ENCODE peak calls at places on chromosome 11, in seven cellular contexts. A is uterus, S is HCT116, U is PC-3, Q is prostate gland, M is adrenal gland, Y is thoracic aorta. R is an unnamed sample.

GRCh38 chr11:94068764-94069163 is 47.6 kb downstream of the HEPHL1 start:
- DNase-seq in A (no peak), U (peak; percentile 55), Q (no peak), M (no peak), S (no peak), Y (no peak), R (peak; percentile 78)

GRCh38 chr11:32960553-32961164 is 55.0 kb upstream of the DEPDC7 start:
- DNase-seq in U (peak; percentile 69), A (no peak), M (no peak), Q (no peak), Y (no peak), S (peak; percentile 28), R (peak; percentile 61)

GRCh38 chr11:130094614-130095013 is 24.9 kb downstream of the APLP2 start:
- DNase-seq in Y (no peak), U (no peak), A (no peak), Q (no peak), S (no peak), M (no peak), R (peak; percentile 52)

GRCh38 chr11:74418509-74418895 is 20.3 kb upstream of the PGM2L1 start:
- DNase-seq in S (no peak), Q (no peak), A (no peak), M (no peak), Y (no peak), U (peak; percentile 93), R (peak; percentile 93)

GRCh38 chr11:128394436-128395089 is 192.8 kb downstream of the ETS1 start:
- DNase-seq in S (no peak), Y (no peak), M (no peak), U (no peak), Q (no peak), A (peak; percentile 30), R (no peak)

GRCh38 chr11:82653752-82654151 is 79.9 kb downstream of the FAM181B start:
- DNase-seq in A (no peak), Y (no peak), S (no peak), U (no peak), M (no peak), Q (no peak), R (no peak)

GRCh38 chr11:108414958-108415357 is 52.4 kb downstream of the C11orf65 start:
- DNase-seq in A (no peak), M (no peak), U (no peak), S (no peak), Y (no peak), Q (no peak), R (no peak)

GRCh38 chr11:100980156-100980555 is 149.5 kb downstream of the PGR start:
- DNase-seq in U (peak; percentile 56), Q (no peak), A (no peak), Y (no peak), M (no peak), S (no peak), R (peak; percentile 42)

GRCh38 chr11:2943711-2944118 is 14.5 kb upstream of the PHLDA2 start:
- DNase-seq in A (peak; percentile 17), U (no peak), S (no peak), Q (no peak), Y (no peak), M (no peak), R (peak; percentile 37)

GRCh38 chr11:116813781-116814471 is 9.2 kb downstream of the APOA4 start:
- DNase-seq in U (no peak), A (no peak), Q (no peak), S (no peak), Y (no peak), M (no peak), R (no peak)

GRCh38 chr11:1717745-1718144 is 20.8 kb downstream of the KRTAP5-6 start:
- DNase-seq in M (peak; percentile 31), S (no peak), Y (no peak), A (no peak), U (no peak), Q (no peak), R (no peak)

GRCh38 chr11:12137938-12138731 is 27.7 kb downstream of the MICAL2 start:
- DNase-seq in A (peak; percentile 62), M (no peak), Q (no peak), S (no peak), U (no peak), Y (peak; percentile 65), R (peak; percentile 59)

GRCh38 chr11:32659672-32660071 is 76.0 kb downstream of the EIF3M start:
- DNase-seq in Y (no peak), A (no peak), M (no peak), Q (no peak), S (no peak), U (peak; percentile 15), R (no peak)

GRCh38 chr11:11978098-11978637 is 30.3 kb downstream of the DKK3 start:
- DNase-seq in Q (no peak), A (no peak), Y (no peak), U (no peak), M (peak; percentile 34), S (no peak), R (no peak)

GRCh38 chr11:100647861-100648260 is 39.2 kb upstream of the ARHGAP42 start:
- DNase-seq in M (no peak), A (no peak), U (no peak), Y (no peak), S (no peak), Q (no peak), R (no peak)

GRCh38 chr11:114942207-114942606 is 263.9 kb downstream of the NXPE2 start:
- DNase-seq in A (no peak), Q (no peak), Y (no peak), M (no peak), U (no peak), S (no peak), R (no peak)

GRCh38 chr11:2451916-2452694 is 7.3 kb downstream of the KCNQ1 start:
- DNase-seq in A (no peak), Y (no peak), M (no peak), U (no peak), S (no peak), Q (no peak), R (no peak)

GRCh38 chr11:19025799-19026406 is 34.6 kb downstream of the MRGPRX2 start:
- DNase-seq in U (peak; percentile 9), S (no peak), Y (no peak), Q (no peak), A (no peak), M (peak; percentile 60), R (peak; percentile 38)

GRCh38 chr11:92941676-92942571 is 27.5 kb upstream of the MTNR1B start:
- DNase-seq in M (no peak), A (no peak), S (peak; percentile 18), Y (no peak), U (peak; percentile 52), Q (no peak), R (peak; percentile 28)

GRCh38 chr11:76783901-76784813 is 1.0 kb downstream of the TSKU start:
- DNase-seq in Q (peak; percentile 50), S (peak; percentile 55), Y (no peak), M (no peak), A (peak; percentile 85), U (peak; percentile 80), R (peak; percentile 71)

GRCh38 chr11:11571893-11572292 is 49.9 kb downstream of the GALNT18 start:
- DNase-seq in Q (no peak), A (no peak), U (no peak), Y (no peak), S (no peak), M (peak; percentile 23), R (no peak)

GRCh38 chr11:55726715-55727324 is 46.4 kb upstream of the OR5D13 start:
- DNase-seq in Y (no peak), A (no peak), S (no peak), Q (no peak), M (no peak), U (peak; percentile 14), R (no peak)

GRCh38 chr11:83070044-83070877 is 1.4 kb downstream of the RAB30 start:
- DNase-seq in S (no peak), M (peak; percentile 70), U (peak; percentile 84), A (peak; percentile 42), Q (no peak), Y (no peak), R (peak; percentile 50)

GRCh38 chr11:110984147-110984546 is 261.4 kb upstream of the POU2AF2 start:
- DNase-seq in M (no peak), Y (no peak), U (peak; percentile 72), A (no peak), S (no peak), Q (no peak), R (peak; percentile 71)

GRCh38 chr11:110986016-110986415 is 259.5 kb upstream of the POU2AF2 start:
- DNase-seq in U (no peak), Y (no peak), S (no peak), A (no peak), M (no peak), Q (no peak), R (no peak)

GRCh38 chr11:110979696-110980095 is 265.8 kb upstream of the POU2AF2 start:
- DNase-seq in Q (no peak), A (no peak), M (peak; percentile 58), Y (no peak), S (no peak), U (peak; percentile 31), R (peak; percentile 52)

GRCh38 chr11:110982214-110982613 is 263.3 kb upstream of the POU2AF2 start:
- DNase-seq in S (no peak), A (no peak), Q (no peak), U (no peak), M (no peak), Y (no peak), R (no peak)
- H3K4me3 ChIP-seq in S (no peak overlapping the region), A (no peak overlapping the region), Q (no peak overlapping the region), U (no peak overlapping the region), M (no peak overlapping the region), Y (no peak overlapping the region), R (no peak overlapping the region)

GRCh38 chr11:65041206-65042035 is at the start of gene SAC3D1:
- DNase-seq in Y (no peak), Q (no peak), S (peak; percentile 19), U (peak; percentile 69), M (peak; percentile 60), A (no peak), R (peak; percentile 46)
- H3K36me3 ChIP-seq in Y (peaks cover 18% of the 10 kb centered on the region), Q (peaks cover 6% of the 10 kb centered on the region), S (peaks cover 2% of the 10 kb centered on the region), U (peaks cover 16% of the 10 kb centered on the region), M (peaks cover 13% of the 10 kb centered on the region), A (no peaks in the 10 kb centered on the region), R (peaks cover 9% of the 10 kb centered on the region)

GRCh38 chr11:61332266-61332822 is 561 bp downstream of the DDB1 start:
- DNase-seq in U (peak; percentile 26), A (no peak), Q (no peak), M (no peak), S (no peak), Y (no peak), R (no peak)
- TF ChIP-seq CTCF in U (no peak), A (no peak), Q (no peak), M (no peak), S (no peak), Y (no peak), R (no peak)

GRCh38 chr11:27473017-27473406 is 422 bp upstream of the LGR4 start:
- DNase-seq in Y (no peak), M (no peak), A (no peak), Q (no peak), U (peak; percentile 27), S (no peak), R (no peak)
- H3K4me3 ChIP-seq in Y (peak overlapping the region; percentile 85), M (peak overlapping the region; percentile 68), A (peak overlapping the region; percentile 88), Q (peak overlapping the region; percentile 96), U (peak overlapping the region; percentile 81), S (peak overlapping the region; percentile 68), R (peak overlapping the region; percentile 75)

DNA sequence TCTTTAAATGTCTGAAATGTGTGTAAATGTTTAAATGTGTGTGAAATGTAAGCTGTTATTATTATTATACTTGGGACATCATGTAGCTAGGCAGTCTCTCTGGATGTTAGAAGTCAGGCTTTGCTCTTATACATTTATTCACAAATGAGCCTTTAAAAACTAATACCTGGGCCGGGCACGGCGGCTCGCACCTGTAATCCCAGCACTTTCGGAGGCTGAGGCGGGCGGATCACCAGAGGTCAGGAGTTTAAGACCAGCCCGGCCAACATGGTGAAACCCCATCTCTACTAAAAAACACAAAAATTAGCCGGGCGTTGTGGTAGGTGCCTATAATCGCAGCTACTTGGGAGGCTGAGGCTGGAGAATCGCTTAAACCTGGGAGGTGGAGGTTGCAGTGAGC is 21.7 kb upstream of the CTTN start:
- DNase-seq in M (peak; percentile 36), U (no peak), S (no peak), Q (no peak), Y (no peak), A (no peak), R (no peak)
- H3K36me3 ChIP-seq in M (peaks cover 55% of the 10 kb centered on the region), U (peaks cover 53% of the 10 kb centered on the region), S (peaks cover 22% of the 10 kb centered on the region), Q (no peaks in the 10 kb centered on the region), Y (peaks cover 33% of the 10 kb centered on the region), A (no peaks in the 10 kb centered on the region), R (peaks cover 13% of the 10 kb centered on the region)

R was measured in bronchial epithelial cell.